ENCODE peak calls at places on chromosomes 11 and 22, in five cellular contexts. T, N, C, L and J are unnamed samples.

GRCh38 chr11:68775951-68776388 is 24.6 kb upstream of the TESMIN start:
- DNase-seq in T (no peak), L (no peak), N (peak; percentile 80), C (no peak), J (no peak)

GRCh38 chr11:121265586-121265985 is 27.0 kb upstream of the SC5D start:
- DNase-seq in T (no peak), C (no peak), L (no peak), N (no peak), J (no peak)

GRCh38 chr22:24554316-24555159 is at the start of gene GUCD1:
- DNase-seq in N (peak; percentile 36), C (peak; percentile 64), L (peak; percentile 62), T (no peak), J (peak; percentile 43)

GRCh38 chr22:19877626-19878339 is 23.1 kb upstream of the GNB1L start:
- DNase-seq in N (no peak), L (peak; percentile 82), T (no peak), C (peak; percentile 66), J (peak; percentile 10)

GRCh38 chr11:45698777-45699497 is 33.5 kb upstream of the CHST1 start:
- DNase-seq in N (no peak), L (no peak), T (no peak), C (no peak), J (no peak)

GRCh38 chr11:125990244-125990643 is 44.4 kb downstream of the VSIG10L2 start:
- DNase-seq in N (peak; percentile 25), T (no peak), C (peak; percentile 12), L (peak; percentile 75), J (peak; percentile 83)

GRCh38 chr11:9947231-9947864 is 283.5 kb downstream of the SWAP70 start:
- DNase-seq in C (no peak), L (no peak), T (no peak), N (no peak), J (no peak)

GRCh38 chr11:64745219-64745522 is 1.2 kb upstream of the RASGRP2 start:
- DNase-seq in C (peak; percentile 21), N (no peak), T (peak; percentile 57), L (no peak), J (no peak)

GRCh38 chr22:39434243-39434653 is 22.6 kb upstream of the MGAT3 start:
- DNase-seq in N (no peak), T (no peak), L (no peak), C (no peak), J (no peak)